ENCODE peak calls at places on chromosomes 3 and 15, in four cellular contexts. H is natural killer cell, S is RWPE1, C is nephron progenitor cell. T is an unnamed sample.

GRCh38 chr3:140933552-140933951 is 8.1 kb upstream of the SLC25A36 start:
- DNase-seq in C (no peak), H (no peak), S (no peak), T (no peak)

GRCh38 chr3:50321146-50321843 is 1.2 kb downstream of the HYAL2 start:
- DNase-seq in S (peak; percentile 78), C (peak; percentile 90), H (peak; percentile 81), T (peak; percentile 84)

GRCh38 chr15:79154491-79155182 is 64.1 kb upstream of the RASGRF1 start:
- DNase-seq in H (no peak), C (no peak), S (no peak), T (no peak)

GRCh38 chr15:72473670-72474465 is at the start of gene ARIH1:
- DNase-seq in C (peak; percentile 98), H (peak; percentile 99), S (peak; percentile 90), T (peak; percentile 98)

GRCh38 chr15:70328137-70329115 is 230.7 kb upstream of the TLE3 start:
- DNase-seq in S (no peak), H (no peak), C (no peak), T (no peak)

GRCh38 chr15:64050281-64051092 is 4.2 kb upstream of the DAPK2 start:
- DNase-seq in C (no peak), S (no peak), H (no peak), T (no peak)

GRCh38 chr3:6921041-6921440 is 60.1 kb downstream of the GRM7 start:
- DNase-seq in C (no peak), S (no peak), H (no peak), T (no peak)

GRCh38 chr3:123046262-123046873 is 18.8 kb upstream of the SEMA5B start:
- DNase-seq in C (no peak), H (no peak), S (no peak), T (no peak)

GRCh38 chr15:66099950-66100671 is 153.4 kb downstream of the MEGF11 start:
- DNase-seq in H (no peak), S (no peak), C (no peak), T (no peak)

GRCh38 chr3:65245133-65246076 is 557.6 kb upstream of the ADAMTS9 start:
- DNase-seq in H (no peak), S (no peak), C (no peak), T (no peak)

GRCh38 chr3:14154895-14155432 is 23.4 kb downstream of the XPC start:
- DNase-seq in S (no peak), H (no peak), C (no peak), T (no peak)

GRCh38 chr3:162879163-162879562 is 1382.6 kb downstream of the OTOL1 start:
- DNase-seq in H (no peak), S (no peak), C (no peak), T (no peak)

GRCh38 chr3:147730311-147730710 is 321.1 kb downstream of the ZIC1 start:
- DNase-seq in S (no peak), H (no peak), C (peak; percentile 27), T (no peak)

GRCh38 chr15:43329222-43329959 is 982 bp downstream of the LCMT2 start:
- DNase-seq in S (peak; percentile 15), C (peak; percentile 38), H (no peak), T (peak; percentile 13)

GRCh38 chr3:117665311-117665710 is 955.7 kb downstream of the TUSC7 start:
- DNase-seq in C (no peak), S (no peak), H (no peak), T (no peak)

GRCh38 chr3:94101860-94102259 is 39.0 kb downstream of the NSUN3 start:
- DNase-seq in C (no peak), H (no peak), S (no peak), T (no peak)

GRCh38 chr3:122824465-122825379 is 29.9 kb downstream of the SLC49A4 start:
- DNase-seq in C (no peak), S (no peak), H (no peak), T (no peak)

GRCh38 chr3:56383092-56383491 is 85.2 kb downstream of the ERC2 start:
- DNase-seq in C (no peak), S (no peak), H (no peak), T (no peak)

GRCh38 chr3:14766428-14767244 is 52.1 kb upstream of the FGD5 start:
- DNase-seq in H (no peak), S (no peak), C (no peak), T (no peak)

GRCh38 chr3:54341811-54342210 is 219.5 kb downstream of the CACNA2D3 start:
- DNase-seq in H (no peak), C (no peak), S (no peak), T (no peak)

GRCh38 chr15:91692596-91692995 is 160.9 kb upstream of the SLCO3A1 start:
- DNase-seq in S (no peak), C (no peak), H (no peak), T (no peak)

GRCh38 chr3:15204005-15204404 is 2.0 kb upstream of the CAPN7 start:
- DNase-seq in S (no peak), H (no peak), C (peak; percentile 8), T (no peak)

GRCh38 chr15:56040081-56041035 is 46.9 kb upstream of the NEDD4 start:
- DNase-seq in H (no peak), C (no peak), S (peak; percentile 89), T (no peak)

GRCh38 chr15:92882697-92883642 is 17.2 kb upstream of the CHD2 start:
- DNase-seq in C (peak; percentile 46), H (peak; percentile 51), S (no peak), T (no peak)

GRCh38 chr15:70375586-70375985 is 277.9 kb upstream of the TLE3 start:
- DNase-seq in C (no peak), S (no peak), H (no peak), T (no peak)

GRCh38 chr3:190701096-190701532 is 161.4 kb downstream of the GMNC start:
- DNase-seq in H (no peak), S (peak; percentile 49), C (peak; percentile 20), T (no peak)

GRCh38 chr3:101735833-101736232 is 11.4 kb downstream of the CEP97 start:
- DNase-seq in C (no peak), S (no peak), H (no peak), T (no peak)

GRCh38 chr15:24878153-24878552 is 76.6 kb upstream of the SNRPN start:
- DNase-seq in S (no peak), C (no peak), H (no peak), T (no peak)

GRCh38 chr15:51162865-51163762 is 68.4 kb upstream of the TNFAIP8L3 start:
- DNase-seq in C (peak; percentile 78), H (peak; percentile 31), S (peak; percentile 90), T (peak; percentile 77)

GRCh38 chr3:101635345-101635744 is 41.6 kb downstream of the ZBTB11 start:
- DNase-seq in C (no peak), H (no peak), S (no peak), T (no peak)

GRCh38 chr3:32004111-32004790 is 22.7 kb downstream of the ZNF860 start:
- DNase-seq in C (no peak), H (no peak), S (no peak), T (no peak)
- TF ChIP-seq CTCF in C (no peak), H (no peak), S (no peak), T (peak; percentile 54)

GRCh38 chr3:157071744-157072525 is 88.0 kb downstream of the CCNL1 start:
- DNase-seq in H (no peak), C (no peak), S (no peak), T (no peak)
- TF ChIP-seq CTCF in H (no peak), C (no peak), S (no peak), T (no peak)

GRCh38 chr15:40273428-40273827 is 9.4 kb downstream of the ANKRD63 start:
- DNase-seq in S (no peak), C (no peak), H (no peak), T (no peak)
- TF ChIP-seq CTCF in S (no peak), C (no peak), H (no peak), T (no peak)

GRCh38 chr3:115623414-115623868 is at the start of gene GAP43:
- DNase-seq in H (no peak), S (peak; percentile 11), C (peak; percentile 39), T (peak; percentile 37)
- TF ChIP-seq CTCF in H (no peak), S (no peak), C (no peak), T (no peak)

GRCh38 chr15:94526071-94526689 is 294.8 kb downstream of the MCTP2 start:
- DNase-seq in C (no peak), H (no peak), S (peak; percentile 9), T (no peak)
- TF ChIP-seq CTCF in C (peak; percentile 54), H (peak; percentile 22), S (peak; percentile 46), T (peak; percentile 60)

DNA sequence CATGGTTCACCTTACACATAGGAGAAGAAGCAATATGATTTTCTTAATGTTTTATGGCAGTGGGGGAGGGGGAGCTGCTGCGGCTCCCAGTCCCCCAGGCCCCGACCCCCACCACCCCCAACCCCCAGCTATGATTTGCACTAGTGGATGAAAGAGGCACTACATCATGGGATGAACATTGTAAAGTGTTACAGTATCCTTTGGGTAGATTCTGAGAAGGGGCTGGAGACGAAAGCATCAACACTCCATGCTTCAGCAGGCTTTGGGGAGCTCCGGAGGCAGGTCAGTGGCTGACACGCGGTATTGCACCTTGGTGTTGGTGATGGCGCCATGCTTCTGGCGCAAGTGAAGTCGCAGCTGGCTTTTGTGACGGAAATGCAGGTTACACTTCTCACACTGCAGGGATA is 19.9 kb upstream of the RTP2 start:
- DNase-seq in H (no peak), C (no peak), S (no peak), T (no peak)
- TF ChIP-seq CTCF in H (no peak), C (no peak), S (no peak), T (no peak)

DNA sequence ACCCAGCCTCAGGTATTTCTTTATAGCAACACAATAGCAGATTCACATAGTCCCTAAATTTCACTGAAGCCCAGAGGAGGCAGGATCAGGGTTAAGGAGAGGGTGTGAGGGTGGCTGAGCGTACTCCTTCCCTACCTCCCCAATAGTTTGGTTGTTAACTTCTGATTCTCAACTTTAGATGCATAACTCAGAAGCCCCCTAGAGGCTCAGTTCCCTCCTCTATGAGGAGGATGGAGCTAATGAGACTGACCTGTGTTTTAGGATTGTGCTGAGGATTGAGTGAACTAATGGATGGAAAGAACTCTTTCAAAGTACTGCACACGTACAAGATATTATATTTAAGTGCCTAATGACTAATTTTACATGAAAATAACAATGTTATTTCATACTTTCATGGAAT is 249.3 kb upstream of the SOX14 start:
- DNase-seq in S (no peak), H (no peak), C (no peak), T (no peak)
- TF ChIP-seq CTCF in S (no peak), H (no peak), C (no peak), T (no peak)

DNA sequence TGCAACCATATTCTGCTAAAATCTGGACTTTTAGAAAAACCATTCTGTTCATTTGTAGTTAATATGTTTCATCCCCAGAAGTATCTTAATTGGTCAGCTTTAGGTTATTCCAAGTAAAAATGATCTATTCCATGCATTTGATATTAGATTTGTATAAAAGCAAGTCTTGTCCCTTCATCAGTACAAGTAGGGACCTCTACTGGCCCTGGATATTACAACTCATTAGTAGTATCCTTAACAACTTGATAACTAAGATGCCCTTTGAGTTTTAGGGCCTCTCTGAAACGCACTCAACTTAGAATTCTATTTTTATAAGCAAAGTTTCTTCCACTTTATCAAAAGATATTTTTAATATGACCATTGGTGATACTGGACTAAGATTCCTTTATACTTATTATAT is 25.3 kb upstream of the SELENOT start:
- DNase-seq in S (no peak), C (no peak), H (no peak), T (no peak)
- TF ChIP-seq CTCF in S (no peak), C (no peak), H (no peak), T (no peak)

GRCh38 chr3:124610130-124610529 is 120.1 kb upstream of the UMPS start:
- DNase-seq in S (no peak), H (no peak), C (no peak), T (no peak)
- TF ChIP-seq CTCF in S (no peak), H (no peak), C (no peak), T (no peak)

T was measured in neural crest cell.